ENCODE peak calls at places on chromosome 18, in six cellular contexts. O is neural progenitor cell, W is brain microvascular endothelial cell, X is heart left ventricle, D is AG04450, P is uterus. I is an unnamed sample.

GRCh38 chr18:70892381-70892780 is 603.5 kb downstream of the SOCS6 start:
- DNase-seq in O (no peak), W (no peak), X (no peak), D (no peak), P (no peak), I (no peak)

GRCh38 chr18:62632788-62633455 is 82.4 kb upstream of the PHLPP1 start:
- DNase-seq in O (no peak), W (no peak), X (no peak), D (no peak), P (no peak), I (no peak)

GRCh38 chr18:10560457-10561045 is 34.7 kb downstream of the NAPG start:
- DNase-seq in O (peak), W (peak), X (no peak), D (peak), P (peak), I (no peak)

GRCh38 chr18:6543330-6543908 is 128.7 kb upstream of the L3MBTL4 start:
- DNase-seq in O (peak), W (no peak), X (no peak), D (no peak), P (no peak), I (no peak)

GRCh38 chr18:48453330-48454063 is 44.3 kb upstream of the ZBTB7C start:
- DNase-seq in O (no peak), W (no peak), X (no peak), D (no peak), P (no peak), I (no peak)

GRCh38 chr18:8783994-8784530 is 78.7 kb downstream of the MTCL1 start:
- DNase-seq in O (no peak), W (no peak), X (no peak), D (no peak), P (no peak), I (no peak)

GRCh38 chr18:71371951-71372605 is 1083.2 kb downstream of the SOCS6 start:
- DNase-seq in O (no peak), W (no peak), X (no peak), D (no peak), P (no peak), I (no peak)

GRCh38 chr18:71951021-71951420 is 593.1 kb downstream of the CBLN2 start:
- DNase-seq in O (peak), W (no peak), X (no peak), D (no peak), P (no peak), I (no peak)

GRCh38 chr18:54191352-54191751 is 33.1 kb downstream of the MBD2 start:
- DNase-seq in O (no peak), W (no peak), X (no peak), D (no peak), P (no peak), I (no peak)

GRCh38 chr18:9726175-9726574 is 18.1 kb downstream of the RAB31 start:
- DNase-seq in O (no peak), W (no peak), X (no peak), D (no peak), P (no peak), I (no peak)

GRCh38 chr18:23740105-23740830 is 51.0 kb downstream of the LAMA3 start:
- DNase-seq in O (no peak), W (no peak), X (no peak), D (no peak), P (peak), I (no peak)

GRCh38 chr18:42114310-42114943 is 159.4 kb downstream of the PIK3C3 start:
- DNase-seq in O (peak), W (peak), X (no peak), D (peak), P (peak), I (no peak)

GRCh38 chr18:21777814-21778213 is 37.2 kb downstream of the MIB1 start:
- DNase-seq in O (no peak), W (no peak), X (no peak), D (no peak), P (no peak), I (no peak)

DNA sequence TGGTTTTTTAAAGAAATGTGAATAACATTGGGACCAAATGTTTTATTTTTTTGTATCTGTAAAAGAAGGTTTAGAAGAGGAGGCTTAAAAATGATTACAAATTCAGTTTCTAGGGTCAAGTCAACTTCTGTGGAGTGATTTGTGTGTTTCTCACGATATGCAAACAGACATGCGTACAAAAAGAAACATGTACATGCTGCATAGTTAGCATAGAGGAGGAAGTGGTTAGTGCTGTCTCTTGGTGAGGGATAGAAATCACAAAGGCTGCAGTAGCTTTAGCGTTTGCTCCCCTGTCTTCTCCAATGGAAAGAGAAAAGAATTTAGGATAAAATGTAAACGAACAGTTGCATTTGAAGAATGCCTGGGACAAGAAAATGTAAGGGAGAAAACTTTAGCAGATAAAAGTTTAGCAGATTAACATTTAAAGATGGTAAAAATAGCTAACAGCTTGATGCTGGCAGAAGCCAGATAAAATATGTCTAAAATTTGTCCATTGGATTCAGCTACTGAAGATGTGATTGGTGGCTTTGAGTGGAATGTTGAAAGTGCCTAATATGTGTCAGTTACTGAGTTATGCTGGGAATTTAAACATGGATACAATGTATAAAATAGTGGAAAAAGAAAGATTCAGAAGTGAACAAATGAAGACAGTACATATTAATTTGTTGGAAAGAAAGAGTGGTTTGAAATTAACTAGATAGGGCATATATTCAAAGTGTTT is 44.9 kb downstream of the MALT1 start:
- DNase-seq in O (no peak), W (peak), X (no peak), D (no peak), P (no peak), I (no peak)
- H3K27ac ChIP-seq in O (no peak), W (no peak), X (no peak), D (no peak), P (no peak), I (peak)

GRCh38 chr18:3061581-3062416 is 48.9 kb upstream of the LPIN2 start:
- DNase-seq in O (no peak), W (no peak), X (no peak), D (no peak), P (no peak), I (no peak)

GRCh38 chr18:3066391-3067079 is 53.6 kb upstream of the LPIN2 start:
- DNase-seq in O (no peak), W (no peak), X (no peak), D (no peak), P (no peak), I (no peak)

GRCh38 chr18:3060667-3061580 is 48.0 kb upstream of the LPIN2 start:
- DNase-seq in O (no peak), W (no peak), X (no peak), D (no peak), P (peak), I (no peak)

GRCh38 chr18:3059272-3059671 is 46.3 kb upstream of the LPIN2 start:
- DNase-seq in O (no peak), W (no peak), X (no peak), D (no peak), P (no peak), I (no peak)

DNA sequence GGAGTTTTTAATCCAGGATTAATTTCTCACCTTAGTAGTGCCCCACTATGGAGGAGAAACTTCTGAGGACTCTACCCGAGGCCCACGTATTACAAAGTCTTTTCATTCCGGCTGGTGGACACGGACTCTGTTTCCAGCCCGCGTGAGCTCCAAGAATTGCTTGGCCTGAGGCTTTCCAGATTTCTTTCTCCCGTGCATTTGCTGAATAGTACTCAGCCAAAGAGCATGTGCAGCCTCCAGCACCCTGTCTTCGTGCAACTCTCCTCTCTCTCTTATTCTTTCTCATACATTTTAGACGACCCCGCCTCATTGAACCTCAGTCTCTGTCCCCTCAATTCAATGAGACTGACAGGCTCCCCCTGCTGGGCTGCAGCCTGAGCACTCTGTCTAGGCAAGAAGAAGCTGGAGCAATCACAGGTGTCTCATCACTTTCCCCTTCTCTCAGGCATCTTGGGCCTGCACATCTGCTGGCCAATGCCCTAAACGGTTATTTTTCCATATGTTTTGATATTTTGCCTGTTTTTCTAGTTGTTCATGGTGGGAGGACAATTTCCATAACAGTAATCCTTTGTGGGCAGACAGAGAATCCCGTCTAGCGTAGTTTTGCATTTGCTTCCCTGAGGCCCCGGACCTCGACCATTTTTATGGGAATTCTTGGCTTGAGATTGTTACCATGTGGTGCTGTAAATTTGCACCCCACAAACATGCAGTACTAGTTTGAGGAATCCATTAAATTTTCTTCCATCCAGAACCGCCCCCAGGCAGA is 50.0 kb upstream of the LPIN2 start:
- DNase-seq in O (peak), W (no peak), X (peak), D (no peak), P (peak), I (peak)
- TF ChIP-seq CTCF in O (peak), W (peak), X (peak), D (peak), P (peak), I (peak)

DNA sequence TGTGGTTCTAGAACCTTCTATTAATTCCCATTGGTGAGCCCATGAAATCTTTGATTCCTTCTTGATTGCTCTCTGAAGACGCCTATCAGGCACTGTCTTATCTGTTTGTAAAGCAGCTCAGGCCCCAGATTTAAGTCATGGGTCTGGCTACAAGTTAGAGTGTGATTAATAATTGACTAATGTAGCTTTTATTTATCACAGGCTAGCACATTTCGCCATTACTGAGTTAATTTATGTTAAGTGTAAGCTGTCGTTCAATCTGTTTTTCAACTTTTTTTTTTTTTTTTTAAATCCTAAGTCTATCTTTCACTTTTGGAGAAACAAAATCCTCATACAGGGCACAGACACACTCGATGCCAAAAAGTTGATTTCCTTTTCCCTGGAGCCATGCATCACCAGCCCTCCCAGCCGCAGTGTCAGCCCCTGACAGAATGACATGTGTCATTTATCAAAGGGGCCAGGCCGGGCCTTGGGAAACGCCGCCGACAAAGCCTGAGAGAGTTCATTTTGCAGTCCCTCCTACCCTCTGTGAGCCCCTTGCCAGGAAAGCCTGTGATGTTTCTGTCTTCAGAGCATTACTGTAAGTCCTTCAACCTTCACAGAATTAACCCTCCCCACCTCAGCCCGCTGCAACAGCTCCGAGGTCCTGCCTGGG is 15.8 kb downstream of the TSHZ1 start:
- DNase-seq in O (no peak), W (no peak), X (no peak), D (no peak), P (no peak), I (peak)
- H3K27ac ChIP-seq in O (no peak), W (no peak), X (no peak), D (no peak), P (peak), I (peak)

GRCh38 chr18:12276736-12277554 is 22.8 kb downstream of the CIDEA start:
- DNase-seq in O (no peak), W (no peak), X (peak), D (no peak), P (peak), I (no peak)

GRCh38 chr18:12274793-12275192 is 20.6 kb downstream of the CIDEA start:
- DNase-seq in O (no peak), W (no peak), X (no peak), D (no peak), P (no peak), I (no peak)

GRCh38 chr18:12278765-12279682 is 24.9 kb downstream of the CIDEA start:
- DNase-seq in O (peak), W (peak), X (peak), D (peak), P (peak), I (no peak)

GRCh38 chr18:12279781-12280531 is 25.8 kb downstream of the CIDEA start:
- DNase-seq in O (no peak), W (no peak), X (peak), D (no peak), P (no peak), I (no peak)

DNA sequence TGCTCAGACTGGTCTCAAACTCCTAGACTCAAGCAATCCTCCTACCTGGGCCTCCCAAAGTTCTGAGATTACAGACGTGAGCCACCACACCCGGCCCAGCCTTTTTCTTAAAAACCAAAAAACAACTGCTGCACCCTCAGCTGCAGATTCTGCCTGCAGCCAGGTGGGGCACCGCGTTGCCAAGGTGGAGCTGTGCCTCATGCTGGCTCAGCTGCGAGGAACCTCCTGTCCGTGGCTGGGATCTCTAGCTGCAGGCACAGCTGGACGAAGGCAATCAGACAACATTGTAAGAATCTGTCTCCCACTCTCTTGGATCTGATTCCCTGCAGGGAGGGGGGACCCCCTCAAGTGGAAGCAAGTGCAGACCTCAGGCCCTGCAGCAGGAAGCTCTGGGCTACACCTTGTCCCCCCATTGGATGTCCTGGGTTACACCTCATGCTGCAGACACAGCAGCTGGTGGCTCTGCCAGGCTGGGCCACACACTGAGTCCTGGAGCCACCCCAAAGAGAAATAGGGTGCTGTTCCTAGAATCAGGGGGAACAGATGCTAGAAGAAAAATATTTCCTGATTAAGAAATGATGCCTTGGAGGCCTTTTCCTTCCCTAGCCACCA is 24.1 kb downstream of the CIDEA start:
- DNase-seq in O (peak), W (no peak), X (peak), D (no peak), P (peak), I (no peak)
- TF ChIP-seq CTCF in O (peak), W (peak), X (no peak), D (peak), P (no peak), I (no peak)

GRCh38 chr18:77116201-77117080 is 16.1 kb downstream of the MBP start:
- DNase-seq in O (no peak), W (no peak), X (no peak), D (no peak), P (peak), I (no peak)
- H3K27ac ChIP-seq in O (no peak), W (no peak), X (no peak), D (no peak), P (peak), I (peak)

GRCh38 chr18:69635482-69635881 is 234.8 kb downstream of the DOK6 start:
- DNase-seq in O (no peak), W (no peak), X (no peak), D (no peak), P (no peak), I (no peak)

GRCh38 chr18:69631281-69631680 is 230.6 kb downstream of the DOK6 start:
- DNase-seq in O (no peak), W (no peak), X (no peak), D (no peak), P (no peak), I (no peak)

GRCh38 chr18:69638056-69638455 is 237.4 kb downstream of the DOK6 start:
- DNase-seq in O (no peak), W (no peak), X (no peak), D (no peak), P (no peak), I (no peak)

GRCh38 chr18:69636529-69637301 is 236.0 kb downstream of the DOK6 start:
- DNase-seq in O (peak), W (no peak), X (no peak), D (no peak), P (no peak), I (no peak)
- TF ChIP-seq CTCF in O (peak), W (peak), X (peak), D (peak), P (no peak), I (no peak)

I was measured in spleen.